ENCODE peak calls at places on chromosomes 11 and 22, in five cellular contexts. D is stomach, O is dorsolateral prefrontal cortex, P is tibial nerve, K is suprapubic skin. U is an unnamed sample.

GRCh38 chr11:64566042-64566914 is 24.7 kb upstream of the SLC22A12 start:
- DNase-seq in P (no peak), O (no peak), K (peak; percentile 76), D (peak; percentile 41), U (no peak)

GRCh38 chr22:42296381-42296853 is 26.0 kb upstream of the TCF20 start:
- DNase-seq in D (peak; percentile 30), P (no peak), K (no peak), O (peak; percentile 61), U (no peak)

GRCh38 chr11:12303431-12304149 is 73.8 kb upstream of the PARVA start:
- DNase-seq in O (no peak), P (no peak), K (no peak), D (no peak), U (no peak)

GRCh38 chr22:47127441-47127871 is 365.0 kb downstream of the TBC1D22A start:
- DNase-seq in P (no peak), O (no peak), K (no peak), D (no peak), U (no peak)

GRCh38 chr11:126485021-126485781 is 129.7 kb downstream of the ST3GAL4 start:
- DNase-seq in O (no peak), D (no peak), K (no peak), P (no peak), U (no peak)

GRCh38 chr11:17185938-17186337 is 21.8 kb downstream of the PIK3C2A start:
- DNase-seq in P (no peak), K (no peak), D (no peak), O (no peak), U (no peak)

GRCh38 chr22:26570126-26570525 is 19.8 kb downstream of the TPST2 start:
- DNase-seq in O (peak; percentile 32), P (no peak), D (no peak), K (no peak), U (no peak)

GRCh38 chr11:128904872-128905344 is 13.8 kb downstream of the KCNJ5 start:
- DNase-seq in O (no peak), P (no peak), K (no peak), D (no peak), U (no peak)

GRCh38 chr11:97973352-97973857 is 1047.3 kb upstream of the CNTN5 start:
- DNase-seq in K (no peak), P (no peak), O (no peak), D (no peak), U (no peak)

GRCh38 chr22:49592780-49593501 is 234.7 kb downstream of the BRD1 start:
- DNase-seq in K (no peak), D (no peak), P (no peak), O (no peak), U (no peak)

GRCh38 chr11:60841797-60842687 is at the start of gene CCDC86:
- DNase-seq in D (peak; percentile 96), O (peak; percentile 96), P (peak; percentile 95), K (peak; percentile 98), U (peak; percentile 90)

GRCh38 chr22:46866591-46866990 is 104.1 kb downstream of the TBC1D22A start:
- DNase-seq in P (no peak), K (no peak), O (no peak), D (no peak), U (no peak)

GRCh38 chr11:66727883-66728759 is 895 bp downstream of the SPTBN2 start:
- DNase-seq in D (no peak), P (no peak), K (no peak), O (no peak), U (no peak)

GRCh38 chr11:111976614-111977140 is 39.5 kb downstream of the DIXDC1 start:
- DNase-seq in O (peak; percentile 27), K (no peak), P (no peak), D (no peak), U (no peak)

GRCh38 chr11:12287374-12288211 is 89.8 kb upstream of the PARVA start:
- DNase-seq in O (no peak), D (peak; percentile 26), P (no peak), K (peak; percentile 77), U (peak; percentile 78)

GRCh38 chr22:27296091-27296675 is 505.4 kb downstream of the MN1 start:
- DNase-seq in D (no peak), P (no peak), O (peak; percentile 23), K (no peak), U (no peak)

GRCh38 chr22:46598224-46598623 is 22.0 kb upstream of the GRAMD4 start:
- DNase-seq in D (no peak), P (no peak), K (no peak), O (no peak), U (no peak)

GRCh38 chr22:42967933-42968332 is 47.0 kb downstream of the PACSIN2 start:
- DNase-seq in P (no peak), D (peak; percentile 49), O (peak; percentile 36), K (peak; percentile 89), U (no peak)

GRCh38 chr11:14676068-14676467 is 32.5 kb downstream of the PDE3B start:
- DNase-seq in K (no peak), P (no peak), O (no peak), D (no peak), U (no peak)

GRCh38 chr22:36193171-36193570 is 8.4 kb downstream of the APOL4 start:
- DNase-seq in O (no peak), D (no peak), P (no peak), K (no peak), U (no peak)

GRCh38 chr22:37571258-37571991 is 8.5 kb downstream of the LGALS2 start:
- DNase-seq in O (no peak), D (no peak), P (no peak), K (no peak), U (no peak)

GRCh38 chr22:20857838-20858614 is 585 bp downstream of the PI4KA start:
- DNase-seq in O (peak; percentile 72), K (peak; percentile 90), P (peak; percentile 51), D (peak; percentile 78), U (peak; percentile 92)

GRCh38 chr11:17459211-17459610 is 17.4 kb downstream of the ABCC8 start:
- DNase-seq in P (no peak), O (no peak), K (no peak), D (no peak), U (no peak)

GRCh38 chr11:16606784-16607674 is 131.4 kb upstream of the C11orf58 start:
- DNase-seq in O (no peak), P (peak; percentile 16), D (peak; percentile 28), K (no peak), U (no peak)

GRCh38 chr11:66333896-66334604 is 2.2 kb downstream of the RIN1 start:
- DNase-seq in O (no peak), D (no peak), K (no peak), P (no peak), U (no peak)

GRCh38 chr22:21762712-21763581 is 27.4 kb upstream of the YPEL1 start:
- DNase-seq in P (no peak), D (no peak), O (no peak), K (no peak), U (no peak)

GRCh38 chr22:31610611-31611010 is 51.4 kb downstream of the PISD start:
- DNase-seq in K (no peak), D (no peak), P (no peak), O (no peak), U (no peak)

GRCh38 chr22:48566741-48567140 is 1260.9 kb downstream of the BRD1 start:
- DNase-seq in K (no peak), D (no peak), O (no peak), P (no peak), U (no peak)

GRCh38 chr11:122897606-122898210 is 15.1 kb downstream of the JHY start:
- DNase-seq in O (no peak), D (no peak), K (no peak), P (no peak), U (no peak)

GRCh38 chr11:119624102-119624615 is 104.8 kb downstream of the NECTIN1 start:
- DNase-seq in D (no peak), K (no peak), O (no peak), P (no peak), U (no peak)
- TF ChIP-seq CTCF in D (peak; percentile 40), K (peak; percentile 54), O (peak; percentile 55), P (no peak), U (peak; percentile 33)

GRCh38 chr11:93117578-93117964 is 80.2 kb downstream of the SLC36A4 start:
- DNase-seq in K (no peak), P (no peak), D (no peak), O (no peak), U (no peak)
- H3K27ac ChIP-seq in K (no peak overlapping the region), P (no peak overlapping the region), D (no peak overlapping the region), O (no peak overlapping the region), U (no peak overlapping the region)

GRCh38 chr22:19480789-19481188 is 1.1 kb downstream of the CDC45 start:
- DNase-seq in K (no peak), O (no peak), P (no peak), D (no peak), U (no peak)
- H3K4me3 ChIP-seq in K (no peak overlapping the region), O (no peak overlapping the region), P (no peak overlapping the region), D (no peak overlapping the region), U (no peak overlapping the region)

GRCh38 chr11:59184876-59185275 is 12.9 kb downstream of the DTX4 start:
- DNase-seq in K (no peak), O (no peak), D (no peak), P (no peak), U (no peak)
- TF ChIP-seq CTCF in K (no peak), O (no peak), D (no peak), P (no peak), U (no peak)

DNA sequence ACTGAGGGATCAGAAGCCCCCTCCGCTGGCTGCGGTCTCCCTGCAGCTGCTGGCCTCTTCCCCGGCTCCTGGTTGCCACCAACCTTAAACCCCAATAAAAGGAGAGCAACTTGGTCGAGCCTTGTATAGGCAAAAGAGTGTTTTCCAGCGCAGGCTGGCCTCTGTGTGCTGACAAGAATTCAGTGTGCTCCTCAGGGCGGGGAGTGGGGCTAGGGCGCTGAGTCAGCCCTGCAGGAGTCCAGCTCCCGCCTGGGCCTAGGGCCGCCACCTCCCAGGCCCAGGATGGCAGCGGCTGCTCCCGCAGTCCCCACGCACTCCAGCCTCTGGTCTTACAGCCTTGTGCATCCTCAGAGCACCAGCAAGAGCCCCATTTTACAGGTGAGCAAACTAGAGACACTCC is at the start of gene SHISAL1:
- DNase-seq in K (no peak), D (no peak), O (no peak), P (no peak), U (no peak)
- H3K27ac ChIP-seq in K (no peak within 1 kb of the TSS), D (peak within 1 kb of the TSS; percentile 88), O (no peak within 1 kb of the TSS), P (no peak within 1 kb of the TSS), U (no peak within 1 kb of the TSS)

GRCh38 chr11:44388828-44389645 is 79.1 kb upstream of the ALX4 start:
- DNase-seq in P (no peak), O (no peak), K (peak; percentile 8), D (no peak), U (peak; percentile 40)
- H3K4me3 ChIP-seq in P (no peak overlapping the region), O (no peak overlapping the region), K (no peak overlapping the region), D (no peak overlapping the region), U (no peak overlapping the region)